ENCODE peak calls at places on chromosomes 7 and 10, in nine cellular contexts. D is adrenal gland, U is thoracic aorta, Z is endothelial cell, W is lower lobe of right lung, N is cardiac muscle cell, A is mucosa of descending colon, O is GM12878, E is brain microvascular endothelial cell. Y is an unnamed sample.

GRCh38 chr10:102422586-102423129 is 2.0 kb downstream of the FBXL15 start:
- DNase-seq in U (no peak), E (peak), O (no peak), N (peak), A (peak), W (peak), Z (peak), D (peak), Y (peak)

GRCh38 chr7:48321319-48322010 is 150.2 kb downstream of the ABCA13 start:
- DNase-seq in U (no peak), E (no peak), O (no peak), A (no peak), Z (no peak), D (no peak), W (no peak), N (no peak), Y (no peak)

GRCh38 chr7:107180378-107180777 is 11.6 kb downstream of the HBP1 start:
- DNase-seq in Z (no peak), A (no peak), O (no peak), W (no peak), D (peak), E (peak), N (no peak), U (no peak), Y (no peak)

GRCh38 chr7:94700926-94701554 is 45.1 kb upstream of the SGCE start:
- DNase-seq in W (no peak), O (no peak), D (no peak), U (no peak), Z (no peak), E (peak), N (no peak), A (no peak), Y (no peak)

GRCh38 chr7:106614751-106615150 is 46.2 kb downstream of the CCDC71L start:
- DNase-seq in A (no peak), N (no peak), U (no peak), Z (no peak), E (no peak), D (no peak), W (no peak), O (no peak), Y (no peak)

GRCh38 chr10:98226508-98227144 is 41.4 kb downstream of the LOXL4 start:
- DNase-seq in O (no peak), A (no peak), W (no peak), Z (no peak), E (no peak), U (no peak), D (no peak), N (no peak), Y (no peak)

GRCh38 chr10:12503311-12503710 is 154.0 kb downstream of the CAMK1D start:
- DNase-seq in O (no peak), A (no peak), D (no peak), E (no peak), W (no peak), N (no peak), U (no peak), Z (no peak), Y (no peak)

GRCh38 chr10:77350711-77351119 is 286.9 kb downstream of the KCNMA1 start:
- DNase-seq in A (no peak), W (no peak), U (peak), Z (no peak), D (peak), E (peak), N (no peak), O (no peak), Y (no peak)

GRCh38 chr7:128094111-128094570 is 62.9 kb upstream of the LRRC4 start:
- DNase-seq in N (no peak), A (no peak), D (no peak), E (no peak), O (no peak), Z (no peak), W (no peak), U (no peak), Y (no peak)

GRCh38 chr7:14899065-14899464 is 3.5 kb downstream of the DGKB start:
- DNase-seq in Z (no peak), E (no peak), W (no peak), N (no peak), A (no peak), U (no peak), D (no peak), O (no peak), Y (no peak)

GRCh38 chr7:153381275-153382119 is 621.9 kb downstream of the ACTR3B start:
- DNase-seq in E (no peak), O (no peak), D (peak), A (peak), N (peak), Z (peak), U (no peak), W (no peak), Y (no peak)

GRCh38 chr7:141320287-141320686 is 230.9 kb upstream of the AGK start:
- DNase-seq in A (no peak), O (no peak), U (no peak), E (no peak), W (no peak), Z (no peak), D (no peak), N (no peak), Y (no peak)

GRCh38 chr7:90570373-90570959 is 25.7 kb upstream of the CDK14 start:
- DNase-seq in O (no peak), N (no peak), Z (no peak), U (no peak), E (peak), W (no peak), D (no peak), A (no peak), Y (no peak)

GRCh38 chr7:74040791-74041520 is 13.0 kb downstream of the ELN start:
- DNase-seq in A (peak), Z (no peak), D (no peak), O (no peak), W (no peak), E (no peak), U (no peak), N (no peak), Y (no peak)

GRCh38 chr10:110843031-110843430 is 28.7 kb upstream of the PDCD4 start:
- DNase-seq in Z (no peak), W (no peak), E (no peak), A (peak), O (peak), D (no peak), N (no peak), U (no peak), Y (no peak)

GRCh38 chr10:78688221-78688944 is 380.4 kb upstream of the ZMIZ1 start:
- DNase-seq in U (no peak), N (no peak), A (no peak), Z (no peak), E (no peak), W (no peak), O (no peak), D (no peak), Y (no peak)

GRCh38 chr10:98795467-98795866 is 348.7 kb upstream of the HPS1 start:
- DNase-seq in Z (no peak), D (no peak), A (peak), W (no peak), N (no peak), U (no peak), E (no peak), O (no peak), Y (no peak)

GRCh38 chr7:47647213-47647985 is 65.5 kb upstream of the TNS3 start:
- DNase-seq in A (no peak), D (no peak), O (no peak), E (no peak), N (no peak), U (no peak), W (no peak), Z (no peak), Y (no peak)

GRCh38 chr7:101624246-101625000 is 4.7 kb downstream of the MYL10 start:
- DNase-seq in D (no peak), O (no peak), A (no peak), Z (no peak), W (no peak), N (peak), U (no peak), E (no peak), Y (no peak)

GRCh38 chr7:71682841-71683341 is 550.9 kb downstream of the GALNT17 start:
- DNase-seq in Z (no peak), U (no peak), D (no peak), N (peak), O (no peak), A (no peak), E (no peak), W (no peak), Y (no peak)

GRCh38 chr10:108132303-108132702 is 967.8 kb upstream of the SORCS1 start:
- DNase-seq in U (no peak), A (no peak), N (no peak), W (no peak), E (no peak), D (no peak), O (no peak), Z (no peak), Y (no peak)

GRCh38 chr7:156823441-156823840 is 69.5 kb downstream of the LMBR1 start:
- DNase-seq in N (no peak), U (no peak), A (no peak), D (no peak), W (no peak), O (no peak), Z (no peak), E (no peak), Y (no peak)

GRCh38 chr7:142303650-142304049 is 45.8 kb upstream of the PRSS58 start:
- DNase-seq in Z (peak), U (no peak), O (no peak), E (no peak), D (no peak), A (no peak), N (peak), W (no peak), Y (no peak)

GRCh38 chr10:17144757-17145156 is 15.1 kb upstream of the CUBN start:
- DNase-seq in A (no peak), N (no peak), D (no peak), E (no peak), O (peak), W (no peak), Z (no peak), U (no peak), Y (no peak)

GRCh38 chr10:22475857-22476600 is 130.7 kb downstream of the SPAG6 start:
- DNase-seq in N (peak), W (no peak), D (no peak), A (peak), E (no peak), U (no peak), Z (peak), O (no peak), Y (peak)

GRCh38 chr10:86348321-86349210 is 18.0 kb downstream of the GRID1 start:
- DNase-seq in A (no peak), U (no peak), W (peak), Z (no peak), O (no peak), N (peak), E (no peak), D (no peak), Y (no peak)

GRCh38 chr7:116356979-116357378 is 142.6 kb upstream of the CAV2 start:
- DNase-seq in Z (no peak), O (no peak), E (no peak), W (no peak), A (no peak), N (peak), U (no peak), D (no peak), Y (no peak)

GRCh38 chr7:118151671-118152070 is 32.3 kb upstream of the LSM8 start:
- DNase-seq in U (no peak), O (no peak), D (no peak), Z (no peak), E (no peak), N (no peak), W (no peak), A (no peak), Y (no peak)

DNA sequence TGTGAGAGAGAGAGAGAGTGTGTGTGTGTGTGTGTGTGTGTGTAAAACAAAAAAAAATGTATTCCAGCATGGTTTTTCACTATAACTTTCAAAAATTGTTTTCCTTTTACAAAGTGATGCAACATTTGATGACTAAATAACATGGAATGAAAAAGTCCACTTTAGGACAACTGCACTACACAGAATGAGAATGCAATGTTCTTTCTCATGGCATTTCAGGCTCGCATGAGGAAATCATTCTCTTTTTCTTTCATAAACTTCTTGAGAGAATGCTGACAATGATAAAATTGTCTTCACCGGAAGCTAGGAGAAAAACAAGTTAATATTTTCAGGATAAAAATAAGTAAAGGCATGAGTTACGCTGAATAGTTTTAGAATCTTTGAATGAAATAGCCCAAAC is 53.7 kb downstream of the SLC16A12 start:
- DNase-seq in A (no peak), O (no peak), U (no peak), Z (no peak), N (no peak), E (peak), D (no peak), W (no peak), Y (no peak)
- TF ChIP-seq CTCF in A (no peak), O (no peak), U (no peak), Z (no peak), N (no peak), E (no peak), D (no peak), W (no peak), Y (no peak)

GRCh38 chr7:50657341-50657873 is 92.2 kb upstream of the DDC start:
- DNase-seq in Z (no peak), O (no peak), A (no peak), U (peak), N (no peak), E (peak), D (peak), W (no peak), Y (no peak)
- TF ChIP-seq CTCF in Z (no peak), O (no peak), A (no peak), U (peak), N (peak), E (no peak), D (peak), W (peak), Y (no peak)

GRCh38 chr10:43885842-43886241 is 237.2 kb upstream of the ZNF32 start:
- DNase-seq in Z (no peak), N (no peak), D (no peak), W (no peak), U (no peak), E (no peak), A (no peak), O (no peak), Y (no peak)
- TF ChIP-seq CTCF in Z (no peak), N (no peak), D (no peak), W (no peak), U (no peak), E (peak), A (no peak), O (peak), Y (no peak)

GRCh38 chr7:144786522-144786921 is 49.3 kb downstream of the TPK1 start:
- DNase-seq in N (peak), D (no peak), A (no peak), W (no peak), Z (peak), O (no peak), U (no peak), E (no peak), Y (no peak)
- TF ChIP-seq CTCF in N (peak), D (no peak), A (no peak), W (peak), Z (no peak), O (peak), U (no peak), E (peak), Y (peak)

Y was measured in natural killer cell.